ENCODE peak calls at places on chromosomes 16 and 17, in five cellular contexts. U, Z, T, B and J are unnamed samples.
A peak's percentile ranks its signal among the peaks of the same experiment; 100 is the strongest.

GRCh38 chr16:17508303-17508702 is 37.5 kb upstream of the XYLT1 start:
- DNase-seq in U (no peak), T (no peak), Z (no peak), B (no peak), J (no peak)

GRCh38 chr16:83350466-83350865 is 457.3 kb upstream of the HSBP1 start:
- DNase-seq in Z (no peak), U (no peak), T (no peak), B (no peak), J (no peak)

GRCh38 chr17:49994085-49995054 is 654 bp downstream of the DLX3 start:
- DNase-seq in U (no peak), T (no peak), B (no peak), Z (no peak), J (no peak)

GRCh38 chr16:81526935-81527334 is 82.3 kb downstream of the CMIP start:
- DNase-seq in T (peak; percentile 48), Z (no peak), U (peak; percentile 53), B (no peak), J (no peak)

GRCh38 chr16:76309639-76310335 is 32.6 kb downstream of the CNTNAP4 start:
- DNase-seq in U (no peak), B (peak; percentile 2), Z (no peak), T (no peak), J (no peak)

GRCh38 chr17:47292206-47292605 is 31.5 kb upstream of the EFCAB13 start:
- DNase-seq in B (no peak), T (no peak), Z (no peak), U (no peak), J (no peak)

GRCh38 chr17:336110-337021 is 16.2 kb downstream of the RPH3AL start:
- DNase-seq in U (peak; percentile 20), T (peak; percentile 87), Z (peak; percentile 72), B (no peak), J (peak; percentile 43)

GRCh38 chr17:58538801-58539410 is 24.5 kb upstream of the MTMR4 start:
- DNase-seq in B (no peak), Z (no peak), U (no peak), T (no peak), J (no peak)

GRCh38 chr16:67652578-67653130 is 7.4 kb downstream of the ACD start:
- DNase-seq in T (no peak), Z (no peak), B (no peak), U (no peak), J (no peak)

GRCh38 chr16:68972720-68973119 is 129.4 kb downstream of the TANGO6 start:
- DNase-seq in B (no peak), T (no peak), U (no peak), Z (peak; percentile 17), J (no peak)

GRCh38 chr16:64174327-64174726 is 947.5 kb downstream of the CDH11 start:
- DNase-seq in B (no peak), U (no peak), Z (no peak), T (no peak), J (no peak)

GRCh38 chr17:15657868-15658775 is 26.0 kb downstream of the TRIM16 start:
- DNase-seq in Z (no peak), U (no peak), T (no peak), B (no peak), J (no peak)

GRCh38 chr17:61534414-61534813 is 56.6 kb downstream of the NACA2 start:
- DNase-seq in U (no peak), B (no peak), T (no peak), Z (no peak), J (no peak)

GRCh38 chr17:6796017-6796886 is 20.2 kb downstream of the FBXO39 start:
- DNase-seq in T (no peak), Z (no peak), B (no peak), U (no peak), J (no peak)

GRCh38 chr17:66347661-66348604 is 45.5 kb downstream of the PRKCA start:
- DNase-seq in B (no peak), Z (peak; percentile 53), U (no peak), T (no peak), J (no peak)

GRCh38 chr17:28368915-28369683 is 1.0 kb downstream of the VTN start:
- DNase-seq in B (no peak), U (no peak), Z (no peak), T (no peak), J (no peak)

GRCh38 chr17:2214887-2215615 is 88.5 kb downstream of the SMG6 start:
- DNase-seq in U (peak; percentile 16), T (no peak), Z (peak; percentile 36), B (no peak), J (no peak)

GRCh38 chr17:74362811-74363498 is 1.3 kb upstream of the BTBD17 start:
- DNase-seq in B (no peak), Z (no peak), U (no peak), T (no peak), J (no peak)

GRCh38 chr17:4001048-4001590 is 36.9 kb upstream of the ATP2A3 start:
- DNase-seq in Z (no peak), B (no peak), U (no peak), T (no peak), J (no peak)

GRCh38 chr17:49691086-49691676 is 13.3 kb upstream of the SPOP start:
- DNase-seq in U (no peak), Z (peak; percentile 25), T (peak; percentile 47), B (no peak), J (no peak)

GRCh38 chr17:20781260-20781659 is 201.7 kb downstream of the CDRT15L2 start:
- DNase-seq in B (no peak), Z (no peak), T (no peak), U (no peak), J (no peak)

GRCh38 chr17:82327289-82327688 is 6.3 kb downstream of the SECTM1 start:
- DNase-seq in Z (no peak), U (no peak), T (no peak), B (no peak), J (no peak)

GRCh38 chr17:260944-261343 is 79.5 kb upstream of the DOC2B start:
- DNase-seq in Z (no peak), T (peak; percentile 2), U (no peak), B (no peak), J (no peak)

GRCh38 chr16:22642689-22643088 is 132.0 kb downstream of the NPIPB5 start:
- DNase-seq in T (no peak), Z (no peak), U (no peak), B (no peak), J (no peak)

GRCh38 chr16:75733305-75734141 is 7.2 kb upstream of the CPHXL start:
- DNase-seq in B (no peak), U (no peak), Z (no peak), T (peak; percentile 30), J (no peak)

GRCh38 chr17:8001976-8002645 is at the start of gene GUCY2D:
- DNase-seq in U (no peak), Z (peak; percentile 39), T (no peak), B (peak; percentile 61), J (no peak)

GRCh38 chr17:43713494-43714162 is 45.0 kb downstream of the SOST start:
- DNase-seq in B (peak; percentile 31), T (no peak), Z (no peak), U (no peak), J (no peak)

GRCh38 chr16:84889066-84889465 is 69.3 kb downstream of the CRISPLD2 start:
- DNase-seq in T (no peak), Z (no peak), U (no peak), B (no peak), J (no peak)
- H3K27ac ChIP-seq in T (no peak overlapping the region), Z (no peak overlapping the region), U (no peak overlapping the region), B (no peak overlapping the region), J (no peak overlapping the region)

DNA sequence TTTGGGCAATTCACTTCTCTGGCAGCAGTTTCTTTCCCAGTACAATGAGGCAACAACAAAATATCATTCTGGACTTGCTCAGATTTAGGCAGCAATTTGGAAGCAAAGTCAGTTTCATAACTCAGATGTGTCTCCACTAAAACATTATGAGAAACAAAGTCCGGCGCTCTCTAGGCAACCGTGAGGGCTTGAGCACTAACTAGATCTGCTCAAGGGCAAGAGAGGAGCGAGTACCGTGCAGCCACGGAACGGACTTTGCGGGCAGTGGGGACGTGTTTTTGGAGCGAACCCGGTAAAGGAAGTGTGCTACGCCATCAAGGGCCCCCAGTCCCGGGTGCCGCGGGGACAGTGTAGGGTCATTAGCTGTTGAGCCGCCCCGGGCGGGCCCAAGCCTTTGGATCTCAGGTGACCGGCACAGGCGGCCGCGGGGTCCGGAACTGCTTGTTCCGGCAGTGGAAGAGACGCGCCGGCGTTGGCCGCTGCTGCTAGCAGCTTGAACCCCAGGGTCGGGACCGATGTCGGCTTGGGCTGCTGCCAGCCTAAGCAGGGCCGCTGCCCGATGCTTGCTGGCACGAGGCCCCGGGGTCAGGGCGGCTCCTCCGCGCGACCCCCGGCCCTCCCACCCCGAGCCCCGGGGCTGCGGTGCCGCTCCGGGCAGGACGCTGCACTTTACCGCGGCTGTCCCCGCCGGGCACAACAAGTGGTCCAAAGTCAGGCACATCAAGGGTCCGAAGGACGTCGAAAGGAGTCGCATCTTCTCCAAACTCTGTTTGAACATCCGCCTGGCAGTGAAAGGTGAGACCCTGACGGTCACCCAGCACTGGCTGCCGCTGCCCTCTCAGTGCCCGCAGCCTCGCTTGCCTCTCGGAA is at the start of gene TACO1:
- DNase-seq in Z (peak; percentile 85), T (peak; percentile 77), B (peak; percentile 86), U (peak; percentile 78), J (peak; percentile 84)
- TF ChIP-seq CTCF in Z (no peak), T (no peak), B (no peak), U (no peak), J (peak; percentile 46)

GRCh38 chr16:57626420-57627170 is 1.8 kb upstream of the ADGRG1 start:
- DNase-seq in Z (no peak), T (no peak), B (no peak), U (no peak), J (no peak)

GRCh38 chr16:57628782-57629181 is 352 bp downstream of the ADGRG1 start:
- DNase-seq in T (no peak), B (no peak), U (no peak), Z (no peak), J (no peak)

GRCh38 chr16:57628008-57628781 is at the start of gene ADGRG1:
- DNase-seq in U (peak; percentile 35), Z (no peak), T (peak; percentile 67), B (no peak), J (peak; percentile 94)

GRCh38 chr16:57624806-57625500 is 3.5 kb upstream of the ADGRG1 start:
- DNase-seq in T (no peak), U (no peak), Z (no peak), B (no peak), J (peak; percentile 71)

GRCh38 chr16:57627184-57627871 is 1.1 kb upstream of the ADGRG1 start:
- DNase-seq in Z (no peak), T (no peak), U (no peak), B (no peak), J (no peak)
- H3K4me3 ChIP-seq in Z (no peak overlapping the region), T (no peak overlapping the region), U (no peak overlapping the region), B (no peak overlapping the region), J (peak overlapping the region; percentile 35)

DNA sequence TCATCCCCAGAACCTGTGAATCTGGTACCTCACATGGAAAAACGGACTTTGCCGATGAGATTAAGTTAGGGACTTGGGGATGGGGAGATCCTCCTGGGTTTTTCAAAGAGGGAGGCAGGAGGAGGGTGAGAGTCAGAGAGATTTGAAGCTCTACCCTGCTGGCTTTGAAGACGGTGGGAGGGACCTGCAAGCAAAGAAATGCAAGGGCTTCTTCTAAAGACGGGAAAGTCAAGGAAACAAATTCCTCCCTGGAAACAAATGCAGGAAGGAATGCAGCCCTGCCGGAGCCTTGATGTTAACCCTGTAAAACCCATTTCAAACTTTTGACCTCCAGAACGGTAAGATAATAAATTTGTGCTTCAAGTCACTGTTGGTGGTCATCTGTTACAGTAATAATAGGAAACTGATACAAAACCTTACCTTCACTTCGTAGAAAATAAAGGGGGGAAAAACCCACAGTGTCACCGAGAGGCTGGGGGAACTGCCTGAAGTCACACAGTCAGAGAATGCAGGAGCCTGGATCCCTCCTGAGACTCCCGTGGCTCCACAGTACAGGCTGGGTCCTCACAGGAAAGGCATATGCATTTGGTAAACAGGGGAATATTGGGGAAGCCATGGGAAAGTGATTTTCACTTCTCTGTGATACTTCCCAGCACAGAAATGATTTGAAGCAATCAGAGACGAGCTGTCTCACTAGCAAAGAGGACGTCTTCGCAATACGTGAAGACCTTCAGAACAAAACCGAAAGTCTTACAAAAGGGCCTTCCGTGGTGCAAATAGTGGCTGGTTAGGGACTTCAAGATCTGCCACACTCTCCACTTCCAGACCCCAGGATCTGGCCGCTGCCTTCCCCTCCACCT is 58.9 kb upstream of the CLEC3A start:
- DNase-seq in T (no peak), B (no peak), Z (no peak), U (no peak), J (no peak)
- H3K27ac ChIP-seq in T (no peak overlapping the region), B (no peak overlapping the region), Z (no peak overlapping the region), U (no peak overlapping the region), J (no peak overlapping the region)